ENCODE peak calls at places on chromosomes 11 and 22, in eight cellular contexts. T, A, C, Q, F, R, I and P are unnamed samples.
A peak's percentile ranks its signal among the peaks of the same experiment; 100 is the strongest.

GRCh38 chr11:108069947-108070346 is 51.4 kb upstream of the ACAT1 start:
- DNase-seq in T (no peak), A (no peak), C (no peak), Q (peak; percentile 59), F (no peak), R (peak; percentile 59), I (no peak), P (no peak)

GRCh38 chr11:66313321-66314185 is 3.3 kb downstream of the CD248 start:
- DNase-seq in T (no peak), A (no peak), C (no peak), Q (peak; percentile 58), F (no peak), R (peak; percentile 53), I (no peak), P (no peak)

GRCh38 chr11:76071090-76071489 is 135.2 kb downstream of the WNT11 start:
- DNase-seq in T (no peak), A (no peak), C (no peak), Q (no peak), F (no peak), R (no peak), I (no peak), P (no peak)

GRCh38 chr11:25613899-25614298 is 718.0 kb upstream of the ANO3 start:
- DNase-seq in T (no peak), A (no peak), C (no peak), Q (no peak), F (no peak), R (no peak), I (no peak), P (no peak)

GRCh38 chr11:125376856-125377255 is 119.2 kb downstream of the FEZ1 start:
- DNase-seq in T (no peak), A (no peak), C (no peak), Q (no peak), F (no peak), R (no peak), I (no peak), P (no peak)

GRCh38 chr11:10893713-10894112 is 35.9 kb upstream of the ZBED5 start:
- DNase-seq in T (no peak), A (no peak), C (no peak), Q (no peak), F (no peak), R (peak; percentile 79), I (no peak), P (no peak)

GRCh38 chr22:36144886-36145541 is 15.5 kb downstream of the APOL3 start:
- DNase-seq in T (peak; percentile 62), A (no peak), C (no peak), Q (peak; percentile 73), F (no peak), R (peak; percentile 78), I (peak; percentile 66), P (peak; percentile 40)

GRCh38 chr11:73306069-73306468 is 2.0 kb upstream of the ARHGEF17 start:
- DNase-seq in T (no peak), A (no peak), C (no peak), Q (no peak), F (no peak), R (no peak), I (no peak), P (no peak)

GRCh38 chr11:23974046-23974445 is 522.8 kb upstream of the LUZP2 start:
- DNase-seq in T (no peak), A (no peak), C (no peak), Q (no peak), F (no peak), R (no peak), I (no peak), P (no peak)

GRCh38 chr22:44357962-44358553 is 45.3 kb upstream of the SHISAL1 start:
- DNase-seq in T (no peak), A (peak; percentile 51), C (no peak), Q (no peak), F (no peak), R (peak; percentile 66), I (no peak), P (no peak)

GRCh38 chr22:38462960-38463784 is 4.7 kb upstream of the KDELR3 start:
- DNase-seq in T (no peak), A (peak; percentile 49), C (no peak), Q (no peak), F (no peak), R (no peak), I (no peak), P (no peak)

GRCh38 chr11:103970850-103971249 is 65.6 kb upstream of the DDI1 start:
- DNase-seq in T (no peak), A (no peak), C (no peak), Q (no peak), F (no peak), R (no peak), I (no peak), P (no peak)

GRCh38 chr22:19524170-19525115 is at the start of gene CLDN5:
- DNase-seq in T (no peak), A (no peak), C (no peak), Q (peak; percentile 72), F (no peak), R (no peak), I (no peak), P (no peak)

GRCh38 chr11:126990716-126991480 is 9.7 kb downstream of the KIRREL3 start:
- DNase-seq in T (no peak), A (no peak), C (no peak), Q (peak; percentile 39), F (no peak), R (peak; percentile 66), I (no peak), P (no peak)

GRCh38 chr11:87324817-87325489 is 287.2 kb downstream of the TMEM135 start:
- DNase-seq in T (no peak), A (no peak), C (no peak), Q (no peak), F (no peak), R (no peak), I (peak; percentile 31), P (no peak)

GRCh38 chr22:25745341-25746011 is 3.5 kb downstream of the MYO18B start:
- DNase-seq in T (no peak), A (no peak), C (no peak), Q (peak; percentile 72), F (no peak), R (peak; percentile 73), I (no peak), P (no peak)

GRCh38 chr11:88297320-88298263 is 39.9 kb downstream of the CTSC start:
- DNase-seq in T (no peak), A (no peak), C (no peak), Q (no peak), F (no peak), R (no peak), I (no peak), P (no peak)

GRCh38 chr11:117761993-117762392 is 35.0 kb downstream of the DSCAML1 start:
- DNase-seq in T (no peak), A (no peak), C (no peak), Q (no peak), F (no peak), R (no peak), I (no peak), P (no peak)

GRCh38 chr11:100671471-100671870 is 15.6 kb upstream of the ARHGAP42 start:
- DNase-seq in T (no peak), A (no peak), C (no peak), Q (no peak), F (no peak), R (no peak), I (peak; percentile 92), P (no peak)

GRCh38 chr11:31437742-31438435 is 68.2 kb downstream of the DNAJC24 start:
- DNase-seq in T (no peak), A (no peak), C (no peak), Q (peak; percentile 3), F (no peak), R (peak; percentile 33), I (no peak), P (no peak)

GRCh38 chr22:25744694-25745093 is 2.7 kb downstream of the MYO18B start:
- DNase-seq in T (no peak), A (no peak), C (no peak), Q (no peak), F (no peak), R (no peak), I (no peak), P (no peak)

GRCh38 chr11:33266418-33267215 is 9.4 kb downstream of the HIPK3 start:
- DNase-seq in T (no peak), A (no peak), C (no peak), Q (no peak), F (no peak), R (peak; percentile 70), I (no peak), P (no peak)

GRCh38 chr11:117096973-117097566 is 1.2 kb downstream of the SIK3 start:
- DNase-seq in T (no peak), A (no peak), C (no peak), Q (no peak), F (no peak), R (no peak), I (no peak), P (no peak)

GRCh38 chr11:31947051-31947450 is 135.9 kb upstream of the PAX6 start:
- DNase-seq in T (no peak), A (no peak), C (no peak), Q (no peak), F (no peak), R (no peak), I (no peak), P (no peak)

GRCh38 chr11:118283311-118283636 is 19.2 kb upstream of the MPZL2 start:
- DNase-seq in T (no peak), A (no peak), C (no peak), Q (no peak), F (no peak), R (no peak), I (no peak), P (no peak)

GRCh38 chr11:61574611-61575010 is 6.3 kb downstream of the SYT7 start:
- DNase-seq in T (no peak), A (no peak), C (no peak), Q (no peak), F (no peak), R (no peak), I (no peak), P (no peak)

GRCh38 chr22:46122511-46122971 is 27.8 kb upstream of the PPARA start:
- DNase-seq in T (peak; percentile 76), A (peak; percentile 85), C (peak; percentile 40), Q (peak; percentile 91), F (peak; percentile 73), R (peak; percentile 58), I (peak; percentile 67), P (peak; percentile 64)

GRCh38 chr11:96607890-96608558 is 218.2 kb downstream of the JRKL start:
- DNase-seq in T (no peak), A (no peak), C (no peak), Q (no peak), F (no peak), R (no peak), I (no peak), P (no peak)

GRCh38 chr22:46406349-46406748 is 70.8 kb downstream of the TRMU start:
- DNase-seq in T (no peak), A (no peak), C (no peak), Q (no peak), F (no peak), R (no peak), I (no peak), P (no peak)

GRCh38 chr22:44068422-44069191 is 44.5 kb downstream of the PARVB start:
- DNase-seq in T (peak; percentile 28), A (no peak), C (no peak), Q (no peak), F (no peak), R (no peak), I (no peak), P (no peak)

GRCh38 chr22:40024201-40025061 is 29.7 kb downstream of the FAM83F start:
- DNase-seq in T (peak; percentile 80), A (peak; percentile 80), C (peak; percentile 31), Q (peak; percentile 91), F (peak; percentile 57), R (peak; percentile 55), I (peak; percentile 74), P (peak; percentile 60)

GRCh38 chr11:110679323-110679980 is 32.8 kb downstream of the ARHGAP20 start:
- DNase-seq in T (no peak), A (no peak), C (no peak), Q (no peak), F (no peak), R (no peak), I (no peak), P (no peak)

GRCh38 chr11:10476342-10476741 is 21.3 kb downstream of the AMPD3 start:
- DNase-seq in T (no peak), A (no peak), C (no peak), Q (no peak), F (no peak), R (no peak), I (no peak), P (no peak)

GRCh38 chr11:72848846-72849466 is 34.7 kb downstream of the ATG16L2 start:
- DNase-seq in T (no peak), A (no peak), C (no peak), Q (peak; percentile 56), F (no peak), R (peak; percentile 41), I (peak; percentile 70), P (no peak)